ENCODE peak calls at places on chromosomes 5 and 9, in ten cellular contexts. F is Ammon's horn; W is activated naive CD8-positive, alpha-beta T cell treated with anti-CD3 and anti-CD28 coated beads for 36 hours; J is mammary epithelial cell; P is PC-9; A is lung; U is GM10248; E is mesendoderm; Z is WTC11; X is ELR. I is an unnamed sample.

GRCh38 chr5:177313561-177314259 is 2.0 kb upstream of the MXD3 start:
- DNase-seq in U (no peak), F (no peak), X (no peak), E (no peak), Z (no peak), A (no peak), P (no peak), J (no peak), W (no peak), I (no peak)

GRCh38 chr5:98464737-98465330 is 308.6 kb upstream of the RGMB start:
- DNase-seq in X (no peak), J (no peak), F (no peak), W (no peak), Z (no peak), E (no peak), U (no peak), P (no peak), A (no peak), I (no peak)

GRCh38 chr5:131436081-131436480 is 172.2 kb downstream of the CDC42SE2 start:
- DNase-seq in J (no peak), W (no peak), Z (no peak), X (no peak), E (no peak), U (no peak), P (no peak), A (no peak), F (peak), I (no peak)

GRCh38 chr9:12464910-12465512 is 228.2 kb upstream of the TYRP1 start:
- DNase-seq in X (peak), A (no peak), Z (no peak), E (peak), P (peak), F (no peak), U (peak), J (no peak), W (no peak), I (peak)

GRCh38 chr5:54883374-54884194 is 101.8 kb downstream of the ESM1 start:
- DNase-seq in Z (peak), E (peak), X (peak), J (no peak), F (no peak), A (peak), U (no peak), W (no peak), P (no peak), I (no peak)

GRCh38 chr5:52896524-52897237 is 92.5 kb upstream of the ITGA2 start:
- DNase-seq in U (no peak), E (no peak), Z (no peak), J (no peak), F (no peak), P (no peak), A (no peak), W (no peak), X (no peak), I (no peak)

GRCh38 chr9:86354882-86355399 is 731 bp upstream of the TUT7 start:
- DNase-seq in A (no peak), P (no peak), U (no peak), E (no peak), Z (no peak), X (peak), F (peak), J (no peak), W (no peak), I (no peak)

GRCh38 chr9:1457460-1457859 is 407.3 kb downstream of the DMRT2 start:
- DNase-seq in W (no peak), E (no peak), P (no peak), A (no peak), F (no peak), Z (no peak), U (no peak), X (no peak), J (no peak), I (no peak)

GRCh38 chr5:88824892-88825781 is 57.8 kb downstream of the MEF2C start:
- DNase-seq in Z (no peak), F (no peak), W (no peak), U (no peak), A (no peak), X (peak), P (no peak), E (no peak), J (no peak), I (no peak)

GRCh38 chr5:94173100-94173499 is 431.7 kb upstream of the POU5F2 start:
- DNase-seq in E (no peak), X (no peak), A (no peak), F (no peak), P (no peak), Z (no peak), W (no peak), J (no peak), U (no peak), I (no peak)

GRCh38 chr5:127976991-127977717 is 106.4 kb upstream of the SLC12A2 start:
- DNase-seq in J (no peak), F (no peak), W (no peak), Z (no peak), U (no peak), E (no peak), X (no peak), A (no peak), P (no peak), I (no peak)

GRCh38 chr5:1661831-1662558 is 137.6 kb downstream of the MRPL36 start:
- DNase-seq in J (no peak), X (no peak), F (no peak), U (no peak), A (peak), W (no peak), P (no peak), Z (no peak), E (no peak), I (no peak)

GRCh38 chr9:128420651-128421473 is at the start of gene CERCAM:
- DNase-seq in U (peak), F (no peak), E (peak), W (peak), P (peak), J (peak), X (peak), Z (peak), A (peak), I (no peak)

GRCh38 chr5:116023619-116024018 is 8.7 kb upstream of the ARL14EPL start:
- DNase-seq in F (no peak), Z (no peak), E (no peak), A (no peak), W (no peak), J (no peak), P (no peak), X (peak), U (no peak), I (no peak)

GRCh38 chr9:86368871-86369521 is 14.8 kb upstream of the TUT7 start:
- DNase-seq in E (no peak), W (no peak), J (peak), A (no peak), F (no peak), Z (no peak), X (peak), P (no peak), U (no peak), I (peak)

GRCh38 chr9:4762889-4763521 is 22.0 kb upstream of the AK3 start:
- DNase-seq in P (no peak), W (no peak), X (no peak), J (no peak), A (peak), Z (peak), F (no peak), E (peak), U (peak), I (no peak)

GRCh38 chr9:101400120-101400519 is 1.5 kb downstream of the ZNF189 start:
- DNase-seq in W (no peak), Z (no peak), U (no peak), X (no peak), F (peak), J (no peak), A (no peak), E (no peak), P (no peak), I (no peak)

GRCh38 chr5:112366987-112367386 is 52.1 kb downstream of the EPB41L4A start:
- DNase-seq in Z (peak), J (peak), U (peak), P (no peak), X (peak), A (no peak), F (no peak), W (no peak), E (peak), I (peak)

GRCh38 chr9:27352457-27353188 is 55.7 kb upstream of the EQTN start:
- DNase-seq in Z (no peak), X (no peak), A (no peak), P (no peak), F (peak), E (no peak), U (no peak), W (peak), J (no peak), I (no peak)

GRCh38 chr5:181223041-181223728 is at the start of gene TRIM41:
- DNase-seq in W (peak), P (peak), Z (peak), F (peak), E (peak), X (peak), A (peak), J (peak), U (peak), I (peak)

I was measured in MCF 10A.